ENCODE peak calls at places on chromosomes 16 and 17, in eight cellular contexts. One of them, this sample, is unnamed.

GRCh38 chr17:55266051-55266957 is 1.5 kb downstream of the HLF start:
- DNase-seq in HFF-Myc: no peak
- DNase-seq in dorsolateral prefrontal cortex: no peak
- DNase-seq in HCT116: no peak
- DNase-seq in mucosa of descending colon: no peak
- DNase-seq in tibial artery: no peak
- DNase-seq in HFFc6: no peak
- DNase-seq in fibroblast of villous mesenchyme: no peak
- DNase-seq in this sample: no peak

GRCh38 chr16:82583415-82583814 is 43.4 kb upstream of the CDH13 start:
- DNase-seq in mucosa of descending colon: no peak
- DNase-seq in tibial artery: no peak
- DNase-seq in fibroblast of villous mesenchyme: no peak
- DNase-seq in dorsolateral prefrontal cortex: no peak
- DNase-seq in HFF-Myc: no peak
- DNase-seq in HCT116: no peak
- DNase-seq in HFFc6: peak
- DNase-seq in this sample: no peak

GRCh38 chr17:73291260-73291801 is 20.5 kb downstream of the CDC42EP4 start:
- DNase-seq in mucosa of descending colon: peak
- DNase-seq in tibial artery: peak
- DNase-seq in HFFc6: peak
- DNase-seq in fibroblast of villous mesenchyme: peak
- DNase-seq in HFF-Myc: peak
- DNase-seq in HCT116: peak
- DNase-seq in dorsolateral prefrontal cortex: no peak
- DNase-seq in this sample: no peak

GRCh38 chr16:86604436-86605220 is 26.3 kb downstream of the FOXL1 start:
- DNase-seq in HCT116: no peak
- DNase-seq in mucosa of descending colon: no peak
- DNase-seq in dorsolateral prefrontal cortex: no peak
- DNase-seq in HFF-Myc: no peak
- DNase-seq in fibroblast of villous mesenchyme: no peak
- DNase-seq in HFFc6: no peak
- DNase-seq in tibial artery: peak
- DNase-seq in this sample: no peak

GRCh38 chr17:81831957-81832607 is 1.0 kb downstream of the MCRIP1 start:
- DNase-seq in fibroblast of villous mesenchyme: peak
- DNase-seq in tibial artery: peak
- DNase-seq in HFFc6: peak
- DNase-seq in HCT116: no peak
- DNase-seq in dorsolateral prefrontal cortex: peak
- DNase-seq in mucosa of descending colon: no peak
- DNase-seq in HFF-Myc: no peak
- DNase-seq in this sample: no peak

GRCh38 chr17:49969134-49969759 is at the start of gene DLX4:
- DNase-seq in mucosa of descending colon: no peak
- DNase-seq in dorsolateral prefrontal cortex: no peak
- DNase-seq in HFFc6: no peak
- DNase-seq in HFF-Myc: no peak
- DNase-seq in fibroblast of villous mesenchyme: no peak
- DNase-seq in tibial artery: no peak
- DNase-seq in HCT116: no peak
- DNase-seq in this sample: peak

GRCh38 chr16:18827890-18828289 is 26.5 kb upstream of the ARL6IP1 start:
- DNase-seq in fibroblast of villous mesenchyme: no peak
- DNase-seq in mucosa of descending colon: no peak
- DNase-seq in dorsolateral prefrontal cortex: no peak
- DNase-seq in HCT116: no peak
- DNase-seq in tibial artery: no peak
- DNase-seq in HFF-Myc: no peak
- DNase-seq in HFFc6: no peak
- DNase-seq in this sample: no peak

GRCh38 chr17:83180996-83181481 is 101.6 kb downstream of the METRNL start:
- DNase-seq in HFFc6: no peak
- DNase-seq in HFF-Myc: no peak
- DNase-seq in dorsolateral prefrontal cortex: no peak
- DNase-seq in HCT116: no peak
- DNase-seq in tibial artery: no peak
- DNase-seq in mucosa of descending colon: no peak
- DNase-seq in fibroblast of villous mesenchyme: no peak
- DNase-seq in this sample: no peak

GRCh38 chr17:81152288-81152848 is 12.9 kb upstream of the PVALEF start:
- DNase-seq in HCT116: no peak
- DNase-seq in HFFc6: no peak
- DNase-seq in tibial artery: no peak
- DNase-seq in HFF-Myc: no peak
- DNase-seq in dorsolateral prefrontal cortex: no peak
- DNase-seq in fibroblast of villous mesenchyme: no peak
- DNase-seq in mucosa of descending colon: no peak
- DNase-seq in this sample: no peak

DNA sequence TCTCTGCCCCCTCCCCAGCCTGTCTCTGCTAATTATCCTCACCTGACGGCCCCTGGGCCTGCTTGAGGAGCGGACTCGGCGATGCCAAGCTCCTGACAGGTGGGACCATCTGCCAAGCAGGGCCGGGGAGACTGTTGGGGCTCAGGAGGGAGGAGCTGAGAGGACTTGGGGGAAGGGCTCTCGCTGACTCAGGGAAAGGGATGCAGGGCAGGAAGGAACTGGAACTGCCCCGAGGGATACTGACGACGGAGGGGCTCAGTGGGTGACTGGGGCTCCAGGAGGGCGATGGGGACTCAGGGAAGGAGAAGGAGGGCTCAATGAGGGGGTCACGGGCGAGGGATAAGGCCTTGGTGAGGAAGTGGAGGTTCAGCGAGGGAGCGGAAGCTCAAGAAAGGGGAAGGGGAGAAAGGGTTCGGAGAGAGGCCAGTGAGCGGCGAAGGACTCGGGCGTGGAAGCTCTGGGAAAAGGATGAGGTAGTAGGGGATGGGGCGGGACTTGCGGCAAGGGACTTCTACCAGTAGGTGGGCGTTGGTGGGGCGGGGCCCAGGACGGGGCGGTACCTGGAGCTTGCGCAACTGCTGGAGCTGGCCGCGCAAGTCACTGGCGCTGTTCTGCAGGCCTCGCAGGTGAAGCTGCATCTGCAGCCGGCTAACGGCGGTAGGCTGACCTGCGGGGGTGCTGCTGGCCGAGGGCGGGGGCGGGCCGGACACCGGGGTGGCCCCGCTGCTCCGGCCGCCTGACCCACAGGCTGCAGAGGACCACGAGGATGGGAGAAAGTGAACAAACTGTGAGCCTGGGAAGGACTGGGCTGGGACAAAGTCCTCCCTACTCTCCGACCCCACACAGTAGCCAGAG is 46.5 kb downstream of the SRCIN1 start:
- DNase-seq in HCT116: peak
- DNase-seq in HFFc6: peak
- DNase-seq in tibial artery: peak
- DNase-seq in dorsolateral prefrontal cortex: peak
- DNase-seq in HFF-Myc: no peak
- DNase-seq in fibroblast of villous mesenchyme: peak
- DNase-seq in mucosa of descending colon: peak
- DNase-seq in this sample: peak
- TF ChIP-seq CTCF in HCT116: peak
- TF ChIP-seq CTCF in HFFc6: no peak
- TF ChIP-seq CTCF in tibial artery: no peak
- TF ChIP-seq CTCF in dorsolateral prefrontal cortex: no peak
- TF ChIP-seq CTCF in HFF-Myc: no peak
- TF ChIP-seq CTCF in fibroblast of villous mesenchyme: no peak
- TF ChIP-seq CTCF in mucosa of descending colon: peak
- TF ChIP-seq CTCF in this sample: peak

DNA sequence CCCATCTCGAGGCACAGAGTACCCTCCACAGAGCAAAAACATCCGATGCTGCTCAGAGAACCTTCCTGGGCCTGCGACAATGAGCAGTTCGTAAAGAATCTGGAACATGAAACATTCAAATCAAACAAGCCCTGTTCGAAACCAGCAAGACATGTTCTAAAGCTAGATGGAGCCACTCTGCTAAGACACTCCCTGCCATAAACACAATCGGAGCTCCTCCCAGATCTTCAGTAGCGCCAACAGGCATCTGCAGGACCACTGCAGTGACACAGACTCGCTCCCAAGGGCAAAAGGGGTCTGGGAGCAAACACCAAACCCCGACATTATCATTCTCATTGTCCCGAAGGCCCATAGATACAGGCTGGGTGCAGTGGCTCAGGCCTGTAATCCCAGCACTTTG is 108.7 kb downstream of the ZFHX3 start:
- DNase-seq in dorsolateral prefrontal cortex: no peak
- DNase-seq in tibial artery: peak
- DNase-seq in mucosa of descending colon: peak
- DNase-seq in HCT116: no peak
- DNase-seq in HFFc6: peak
- DNase-seq in HFF-Myc: no peak
- DNase-seq in fibroblast of villous mesenchyme: peak
- DNase-seq in this sample: no peak
- TF ChIP-seq CTCF in dorsolateral prefrontal cortex: peak
- TF ChIP-seq CTCF in tibial artery: no peak
- TF ChIP-seq CTCF in mucosa of descending colon: no peak
- TF ChIP-seq CTCF in HCT116: no peak
- TF ChIP-seq CTCF in HFFc6: peak
- TF ChIP-seq CTCF in HFF-Myc: peak
- TF ChIP-seq CTCF in fibroblast of villous mesenchyme: peak
- TF ChIP-seq CTCF in this sample: no peak

GRCh38 chr16:52569296-52569695 is 22.4 kb upstream of the TOX3 start:
- DNase-seq in HFF-Myc: no peak
- DNase-seq in tibial artery: no peak
- DNase-seq in HCT116: no peak
- DNase-seq in HFFc6: no peak
- DNase-seq in dorsolateral prefrontal cortex: no peak
- DNase-seq in mucosa of descending colon: no peak
- DNase-seq in fibroblast of villous mesenchyme: no peak
- DNase-seq in this sample: no peak
- TF ChIP-seq CTCF in HFF-Myc: no peak
- TF ChIP-seq CTCF in tibial artery: no peak
- TF ChIP-seq CTCF in HCT116: no peak
- TF ChIP-seq CTCF in HFFc6: no peak
- TF ChIP-seq CTCF in dorsolateral prefrontal cortex: no peak
- TF ChIP-seq CTCF in mucosa of descending colon: no peak
- TF ChIP-seq CTCF in fibroblast of villous mesenchyme: no peak
- TF ChIP-seq CTCF in this sample: no peak

GRCh38 chr17:66850692-66851091 is 15.8 kb downstream of the CACNG5 start:
- DNase-seq in HFFc6: no peak
- DNase-seq in HCT116: no peak
- DNase-seq in fibroblast of villous mesenchyme: no peak
- DNase-seq in dorsolateral prefrontal cortex: no peak
- DNase-seq in mucosa of descending colon: peak
- DNase-seq in HFF-Myc: no peak
- DNase-seq in tibial artery: no peak
- DNase-seq in this sample: no peak

GRCh38 chr17:66858182-66859083 is 23.5 kb downstream of the CACNG5 start:
- DNase-seq in mucosa of descending colon: no peak
- DNase-seq in tibial artery: no peak
- DNase-seq in dorsolateral prefrontal cortex: no peak
- DNase-seq in HFFc6: no peak
- DNase-seq in HFF-Myc: no peak
- DNase-seq in fibroblast of villous mesenchyme: no peak
- DNase-seq in HCT116: no peak
- DNase-seq in this sample: no peak

GRCh38 chr17:66860204-66860603 is 25.3 kb downstream of the CACNG5 start:
- DNase-seq in HCT116: no peak
- DNase-seq in tibial artery: no peak
- DNase-seq in dorsolateral prefrontal cortex: no peak
- DNase-seq in HFF-Myc: no peak
- DNase-seq in mucosa of descending colon: no peak
- DNase-seq in HFFc6: no peak
- DNase-seq in fibroblast of villous mesenchyme: no peak
- DNase-seq in this sample: no peak

GRCh38 chr17:66849851-66850580 is 15.1 kb downstream of the CACNG5 start:
- DNase-seq in HFF-Myc: no peak
- DNase-seq in tibial artery: no peak
- DNase-seq in fibroblast of villous mesenchyme: no peak
- DNase-seq in HFFc6: no peak
- DNase-seq in dorsolateral prefrontal cortex: no peak
- DNase-seq in mucosa of descending colon: no peak
- DNase-seq in HCT116: no peak
- DNase-seq in this sample: no peak

GRCh38 chr17:66855204-66855603 is 20.3 kb downstream of the CACNG5 start:
- DNase-seq in HCT116: no peak
- DNase-seq in mucosa of descending colon: peak
- DNase-seq in HFF-Myc: no peak
- DNase-seq in HFFc6: no peak
- DNase-seq in fibroblast of villous mesenchyme: peak
- DNase-seq in tibial artery: no peak
- DNase-seq in dorsolateral prefrontal cortex: no peak
- DNase-seq in this sample: no peak
- TF ChIP-seq CTCF in HCT116: peak
- TF ChIP-seq CTCF in mucosa of descending colon: no peak
- TF ChIP-seq CTCF in HFF-Myc: peak
- TF ChIP-seq CTCF in HFFc6: peak
- TF ChIP-seq CTCF in fibroblast of villous mesenchyme: peak
- TF ChIP-seq CTCF in tibial artery: no peak
- TF ChIP-seq CTCF in dorsolateral prefrontal cortex: no peak
- TF ChIP-seq CTCF in this sample: peak

GRCh38 chr17:11950771-11951519 is 46.3 kb downstream of the ZNF18 start:
- DNase-seq in tibial artery: no peak
- DNase-seq in fibroblast of villous mesenchyme: no peak
- DNase-seq in dorsolateral prefrontal cortex: no peak
- DNase-seq in HCT116: no peak
- DNase-seq in HFF-Myc: no peak
- DNase-seq in HFFc6: no peak
- DNase-seq in mucosa of descending colon: no peak
- DNase-seq in this sample: no peak
- TF ChIP-seq CTCF in tibial artery: no peak
- TF ChIP-seq CTCF in fibroblast of villous mesenchyme: no peak
- TF ChIP-seq CTCF in dorsolateral prefrontal cortex: no peak
- TF ChIP-seq CTCF in HCT116: no peak
- TF ChIP-seq CTCF in HFF-Myc: no peak
- TF ChIP-seq CTCF in HFFc6: no peak
- TF ChIP-seq CTCF in mucosa of descending colon: no peak
- TF ChIP-seq CTCF in this sample: no peak